ENCODE peak calls at places on chromosome 15, in ten cellular contexts. R, E, Q, K, L, X, U, J, O and T are unnamed samples.

GRCh38 chr15:25600751-25601150 is 161.9 kb upstream of the UBE3A start:
- DNase-seq in R (no peak), X (no peak), U (no peak), E (no peak), L (no peak), Q (no peak), O (no peak), J (no peak), K (no peak), T (no peak)

GRCh38 chr15:90820481-90820880 is 47.9 kb upstream of the FURIN start:
- DNase-seq in X (no peak), Q (no peak), L (no peak), R (no peak), J (no peak), U (no peak), O (no peak), K (no peak), E (no peak), T (no peak)

GRCh38 chr15:81311834-81312459 is 12.0 kb downstream of the STARD5 start:
- DNase-seq in L (peak; percentile 38), X (no peak), E (no peak), J (no peak), U (no peak), Q (no peak), K (peak; percentile 81), R (no peak), O (no peak), T (peak; percentile 68)

GRCh38 chr15:80501453-80501852 is 97.3 kb downstream of the ARNT2 start:
- DNase-seq in U (no peak), K (no peak), X (no peak), R (no peak), Q (no peak), E (no peak), O (no peak), J (no peak), L (no peak), T (no peak)

GRCh38 chr15:42373936-42374335 is 14.6 kb downstream of the CAPN3 start:
- DNase-seq in U (no peak), J (no peak), Q (no peak), O (no peak), E (no peak), K (no peak), X (no peak), L (no peak), R (no peak), T (no peak)

GRCh38 chr15:34084086-34084485 is 17.6 kb downstream of the EMC7 start:
- DNase-seq in O (no peak), X (no peak), J (no peak), L (no peak), K (no peak), R (no peak), Q (no peak), U (no peak), E (no peak), T (no peak)

GRCh38 chr15:67863442-67863987 is 23.7 kb upstream of the RNU6-1 start:
- DNase-seq in R (peak; percentile 57), O (peak; percentile 69), X (peak; percentile 72), J (peak; percentile 86), U (no peak), K (peak; percentile 61), Q (peak; percentile 72), E (peak; percentile 39), L (peak; percentile 82), T (peak; percentile 59)

GRCh38 chr15:101288905-101289513 is 6.0 kb downstream of the SNRPA1 start:
- DNase-seq in E (no peak), K (no peak), R (no peak), O (no peak), J (no peak), Q (peak; percentile 67), L (peak; percentile 52), X (no peak), U (peak; percentile 23), T (no peak)

GRCh38 chr15:42890161-42890913 is 30.2 kb downstream of the TTBK2 start:
- DNase-seq in U (peak; percentile 82), R (no peak), O (no peak), K (no peak), J (no peak), Q (no peak), X (no peak), E (no peak), L (no peak), T (no peak)

GRCh38 chr15:25508369-25509002 is 69.7 kb upstream of the UBE3A start:
- DNase-seq in U (no peak), O (no peak), E (no peak), J (no peak), Q (no peak), R (no peak), X (peak; percentile 13), K (no peak), L (peak; percentile 21), T (no peak)

GRCh38 chr15:56234804-56235203 is 8.9 kb downstream of the RFX7 start:
- DNase-seq in Q (no peak), U (no peak), E (no peak), R (no peak), X (no peak), O (no peak), K (no peak), J (no peak), L (no peak), T (no peak)

GRCh38 chr15:27861171-27861570 is 237.9 kb downstream of the OCA2 start:
- DNase-seq in J (no peak), K (no peak), L (no peak), Q (no peak), U (no peak), E (no peak), R (no peak), X (no peak), O (no peak), T (no peak)

GRCh38 chr15:43886558-43886957 is 59.8 kb downstream of the WDR76 start:
- DNase-seq in J (no peak), L (no peak), R (no peak), E (no peak), O (no peak), Q (no peak), U (no peak), X (no peak), K (no peak), T (no peak)

GRCh38 chr15:25089577-25089976 is 134.8 kb downstream of the SNRPN start:
- DNase-seq in J (no peak), U (no peak), L (no peak), K (no peak), Q (no peak), R (no peak), E (no peak), X (no peak), O (no peak), T (no peak)

GRCh38 chr15:31955734-31956133 is 74.6 kb upstream of the CHRNA7 start:
- DNase-seq in J (no peak), X (no peak), E (no peak), L (no peak), O (no peak), K (no peak), Q (no peak), R (no peak), U (no peak), T (no peak)

DNA sequence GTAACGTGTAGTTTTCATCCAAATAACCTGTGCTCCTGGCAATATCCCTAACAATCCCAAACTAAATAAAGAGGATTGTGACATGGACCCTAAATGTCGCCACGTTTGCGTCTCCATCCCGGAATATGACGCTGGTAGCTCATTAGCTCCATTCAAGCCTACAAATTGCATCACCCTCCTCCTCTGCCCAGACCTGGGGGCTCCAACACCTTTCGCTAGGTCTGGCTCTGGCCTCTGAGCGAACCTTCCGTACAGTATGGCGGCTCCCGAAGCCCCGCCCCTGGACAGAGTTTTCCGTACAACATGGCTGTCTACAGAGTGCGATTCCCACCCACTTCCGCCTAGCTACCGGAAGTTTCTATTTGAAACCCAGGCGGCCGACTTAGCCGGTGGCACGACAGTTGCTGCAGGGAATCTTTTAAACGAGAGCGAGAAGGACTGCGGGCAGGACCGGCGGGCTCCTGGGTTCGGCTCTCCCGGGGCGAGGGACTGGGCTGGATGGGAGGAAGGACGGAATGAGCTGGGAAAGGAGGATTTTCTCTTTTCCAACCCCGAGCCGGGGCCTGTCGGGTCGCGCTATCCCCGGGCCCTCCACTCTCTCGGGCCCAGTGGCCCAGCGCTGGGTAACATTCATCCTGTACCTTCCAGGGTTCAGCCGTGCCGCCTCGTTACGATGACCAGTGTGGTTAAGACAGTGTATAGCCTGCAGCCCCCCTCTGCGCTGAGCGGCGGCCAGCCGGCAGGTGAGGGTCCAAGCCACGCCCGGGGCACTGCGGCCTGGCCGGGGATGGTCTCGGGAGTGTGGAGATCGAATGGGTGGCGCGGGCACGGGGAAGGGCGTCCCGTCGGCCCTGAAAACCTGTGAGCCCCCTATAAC is at the start of gene KNSTRN:
- DNase-seq in K (peak; percentile 93), L (peak; percentile 97), X (peak; percentile 94), U (peak; percentile 69), Q (peak; percentile 97), R (peak; percentile 87), E (peak; percentile 78), J (peak; percentile 90), O (peak; percentile 93), T (peak; percentile 92)
- TF ChIP-seq CTCF in K (no peak), L (no peak), X (no peak), U (no peak), Q (no peak), R (no peak), E (no peak), J (no peak), O (no peak), T (no peak)

GRCh38 chr15:88797648-88798339 is 5.4 kb upstream of the ACAN start:
- DNase-seq in K (no peak), L (no peak), J (no peak), E (no peak), O (no peak), U (no peak), Q (no peak), R (no peak), X (no peak), T (no peak)
- TF ChIP-seq CTCF in K (no peak), L (no peak), J (no peak), E (no peak), O (no peak), U (no peak), Q (no peak), R (no peak), X (no peak), T (no peak)

GRCh38 chr15:69979269-69979668 is 118.4 kb downstream of the TLE3 start:
- DNase-seq in X (no peak), U (peak; percentile 18), E (no peak), O (no peak), K (peak; percentile 65), J (no peak), Q (peak; percentile 75), R (no peak), L (peak; percentile 78), T (no peak)
- TF ChIP-seq CTCF in X (no peak), U (no peak), E (no peak), O (no peak), K (peak; percentile 32), J (no peak), Q (peak; percentile 68), R (no peak), L (peak; percentile 76), T (no peak)

DNA sequence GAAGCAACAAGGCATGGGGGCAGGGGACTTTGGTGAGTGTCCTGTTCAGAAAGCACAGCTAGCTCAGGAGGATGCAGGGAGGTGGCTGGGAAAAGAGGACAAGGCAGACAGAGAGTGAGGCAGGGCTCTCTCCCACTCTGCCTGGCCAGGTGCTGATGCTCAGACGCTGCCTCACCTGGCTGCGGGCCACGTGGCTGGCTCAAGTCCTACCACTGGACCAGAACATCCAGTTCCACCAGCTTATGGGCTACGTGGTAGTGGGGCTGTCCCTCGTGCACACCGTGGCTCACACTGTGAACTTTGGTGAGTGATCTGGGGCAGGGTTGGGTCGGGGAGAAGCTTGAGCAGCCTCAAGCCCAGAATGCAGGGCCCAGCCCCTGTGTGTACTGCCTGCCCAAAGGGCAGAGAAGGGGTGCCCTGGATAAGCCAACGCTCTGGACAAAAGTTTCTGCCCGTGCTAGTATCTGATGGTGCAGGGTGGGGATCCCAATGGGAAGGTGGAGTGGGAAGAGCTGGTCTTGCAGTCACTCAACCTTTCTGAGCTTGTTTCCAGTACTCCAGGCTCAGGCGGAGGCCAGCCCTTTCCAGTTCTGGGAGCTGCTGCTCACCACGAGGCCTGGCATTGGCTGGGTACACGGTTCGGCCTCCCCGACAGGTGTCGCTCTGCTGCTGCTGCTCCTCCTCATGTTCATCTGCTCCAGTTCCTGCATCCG is 20.9 kb downstream of the NOX5 start:
- DNase-seq in U (no peak), R (no peak), J (no peak), Q (no peak), X (no peak), O (no peak), L (peak; percentile 46), K (no peak), E (no peak), T (no peak)
- TF ChIP-seq CTCF in U (peak; percentile 6), R (no peak), J (no peak), Q (no peak), X (no peak), O (no peak), L (peak; percentile 30), K (no peak), E (no peak), T (no peak)